ENCODE peak calls at places on chromosomes 16 and 17, in ten cellular contexts. One of them, this sample, is unnamed.

GRCh38 chr16:87824991-87825841 is 44.1 kb downstream of the SLC7A5 start:
- DNase-seq in CD8-positive, alpha-beta T cell: no peak
- DNase-seq in heart right ventricle: no peak
- DNase-seq in cardiac muscle cell: no peak
- DNase-seq in IMR-90: no peak
- DNase-seq in breast epithelium: no peak
- DNase-seq in fibroblast of lung: no peak
- DNase-seq in thoracic aorta: no peak
- DNase-seq in CD4-positive, CD25-positive, alpha-beta regulatory T cell: no peak
- DNase-seq in endothelial cell of umbilical vein: no peak
- DNase-seq in this sample: no peak

GRCh38 chr17:60577147-60577925 is 22.7 kb upstream of the PPM1D start:
- DNase-seq in heart right ventricle: no peak
- DNase-seq in CD4-positive, CD25-positive, alpha-beta regulatory T cell: no peak
- DNase-seq in cardiac muscle cell: no peak
- DNase-seq in CD8-positive, alpha-beta T cell: no peak
- DNase-seq in fibroblast of lung: peak; percentile 76
- DNase-seq in endothelial cell of umbilical vein: peak; percentile 67
- DNase-seq in breast epithelium: no peak
- DNase-seq in IMR-90: peak; percentile 72
- DNase-seq in thoracic aorta: no peak
- DNase-seq in this sample: peak; percentile 59

GRCh38 chr16:17222756-17223411 is 247.9 kb downstream of the XYLT1 start:
- DNase-seq in fibroblast of lung: no peak
- DNase-seq in endothelial cell of umbilical vein: no peak
- DNase-seq in CD8-positive, alpha-beta T cell: no peak
- DNase-seq in cardiac muscle cell: peak; percentile 21
- DNase-seq in breast epithelium: no peak
- DNase-seq in thoracic aorta: no peak
- DNase-seq in heart right ventricle: no peak
- DNase-seq in IMR-90: no peak
- DNase-seq in CD4-positive, CD25-positive, alpha-beta regulatory T cell: no peak
- DNase-seq in this sample: no peak

GRCh38 chr17:75459590-75460267 is 3.3 kb downstream of the TMEM94 start:
- DNase-seq in thoracic aorta: no peak
- DNase-seq in fibroblast of lung: no peak
- DNase-seq in breast epithelium: peak; percentile 59
- DNase-seq in cardiac muscle cell: no peak
- DNase-seq in heart right ventricle: no peak
- DNase-seq in IMR-90: no peak
- DNase-seq in CD4-positive, CD25-positive, alpha-beta regulatory T cell: no peak
- DNase-seq in endothelial cell of umbilical vein: no peak
- DNase-seq in CD8-positive, alpha-beta T cell: no peak
- DNase-seq in this sample: peak; percentile 83

GRCh38 chr16:77385481-77385880 is 49.4 kb downstream of the ADAMTS18 start:
- DNase-seq in thoracic aorta: no peak
- DNase-seq in fibroblast of lung: no peak
- DNase-seq in endothelial cell of umbilical vein: no peak
- DNase-seq in IMR-90: no peak
- DNase-seq in CD4-positive, CD25-positive, alpha-beta regulatory T cell: no peak
- DNase-seq in cardiac muscle cell: no peak
- DNase-seq in heart right ventricle: no peak
- DNase-seq in CD8-positive, alpha-beta T cell: no peak
- DNase-seq in breast epithelium: no peak
- DNase-seq in this sample: no peak

GRCh38 chr17:45895969-45896793 is 1.8 kb downstream of the MAPT start:
- DNase-seq in thoracic aorta: no peak
- DNase-seq in CD4-positive, CD25-positive, alpha-beta regulatory T cell: no peak
- DNase-seq in breast epithelium: no peak
- DNase-seq in heart right ventricle: no peak
- DNase-seq in CD8-positive, alpha-beta T cell: no peak
- DNase-seq in fibroblast of lung: no peak
- DNase-seq in endothelial cell of umbilical vein: no peak
- DNase-seq in cardiac muscle cell: no peak
- DNase-seq in IMR-90: no peak
- DNase-seq in this sample: no peak

GRCh38 chr16:48613061-48613957 is 3.3 kb upstream of the N4BP1 start:
- DNase-seq in CD4-positive, CD25-positive, alpha-beta regulatory T cell: peak; percentile 91
- DNase-seq in breast epithelium: no peak
- DNase-seq in fibroblast of lung: peak; percentile 26
- DNase-seq in endothelial cell of umbilical vein: no peak
- DNase-seq in CD8-positive, alpha-beta T cell: peak; percentile 69
- DNase-seq in thoracic aorta: no peak
- DNase-seq in IMR-90: peak; percentile 90
- DNase-seq in heart right ventricle: no peak
- DNase-seq in cardiac muscle cell: no peak
- DNase-seq in this sample: peak; percentile 89

GRCh38 chr17:16442141-16442540 is 26.8 kb downstream of the TRPV2 start:
- DNase-seq in fibroblast of lung: peak; percentile 58
- DNase-seq in thoracic aorta: no peak
- DNase-seq in breast epithelium: no peak
- DNase-seq in CD4-positive, CD25-positive, alpha-beta regulatory T cell: no peak
- DNase-seq in CD8-positive, alpha-beta T cell: no peak
- DNase-seq in heart right ventricle: no peak
- DNase-seq in endothelial cell of umbilical vein: no peak
- DNase-seq in IMR-90: no peak
- DNase-seq in cardiac muscle cell: no peak
- DNase-seq in this sample: no peak

GRCh38 chr16:22874394-22874793 is 60.4 kb downstream of the HS3ST2 start:
- DNase-seq in endothelial cell of umbilical vein: no peak
- DNase-seq in cardiac muscle cell: no peak
- DNase-seq in IMR-90: no peak
- DNase-seq in breast epithelium: no peak
- DNase-seq in CD8-positive, alpha-beta T cell: no peak
- DNase-seq in thoracic aorta: no peak
- DNase-seq in CD4-positive, CD25-positive, alpha-beta regulatory T cell: no peak
- DNase-seq in heart right ventricle: no peak
- DNase-seq in fibroblast of lung: no peak
- DNase-seq in this sample: no peak

GRCh38 chr17:1808649-1809048 is 21.1 kb downstream of the SMYD4 start:
- DNase-seq in IMR-90: no peak
- DNase-seq in CD8-positive, alpha-beta T cell: no peak
- DNase-seq in CD4-positive, CD25-positive, alpha-beta regulatory T cell: no peak
- DNase-seq in fibroblast of lung: no peak
- DNase-seq in cardiac muscle cell: no peak
- DNase-seq in heart right ventricle: no peak
- DNase-seq in endothelial cell of umbilical vein: no peak
- DNase-seq in thoracic aorta: no peak
- DNase-seq in breast epithelium: no peak
- DNase-seq in this sample: peak; percentile 84

GRCh38 chr17:75523647-75524046 is 1.9 kb upstream of the LLGL2 start:
- DNase-seq in heart right ventricle: no peak
- DNase-seq in breast epithelium: no peak
- DNase-seq in endothelial cell of umbilical vein: no peak
- DNase-seq in CD4-positive, CD25-positive, alpha-beta regulatory T cell: no peak
- DNase-seq in cardiac muscle cell: no peak
- DNase-seq in IMR-90: no peak
- DNase-seq in CD8-positive, alpha-beta T cell: no peak
- DNase-seq in thoracic aorta: no peak
- DNase-seq in fibroblast of lung: no peak
- DNase-seq in this sample: no peak

DNA sequence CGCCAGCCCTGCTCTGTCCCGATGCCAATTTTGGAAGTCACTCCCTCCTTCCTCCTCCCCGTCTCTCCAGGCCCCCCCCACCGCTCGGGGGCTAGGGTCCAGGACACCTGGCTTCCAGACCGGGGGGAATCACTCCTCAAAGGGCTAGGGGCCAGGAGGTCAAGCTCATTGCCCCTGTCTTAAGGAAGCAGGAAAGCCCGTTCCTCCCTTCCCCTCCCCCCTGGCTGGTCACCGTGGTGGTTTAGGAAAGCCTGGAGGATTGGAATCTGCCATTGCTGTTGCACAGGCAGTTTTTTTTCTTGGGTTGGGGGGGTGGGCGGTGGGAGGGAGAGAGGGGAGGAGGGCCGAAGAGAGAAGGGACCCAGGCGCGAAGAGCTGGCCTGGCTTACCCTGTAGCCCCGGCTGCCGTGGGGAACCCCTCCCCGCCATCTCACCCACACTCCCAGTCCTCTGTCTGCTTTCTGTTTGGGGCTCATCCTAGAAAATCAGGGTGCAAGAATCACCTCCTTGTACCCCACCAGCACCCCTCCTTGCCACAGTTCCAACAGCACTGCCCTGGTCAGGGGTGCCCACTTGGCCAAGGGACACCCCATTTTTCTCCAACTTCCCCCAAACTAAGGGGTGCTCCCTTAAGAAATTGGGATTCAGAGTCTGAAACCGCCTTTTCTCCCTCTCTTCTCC is 2.9 kb upstream of the BCL6B start:
- DNase-seq in heart right ventricle: peak; percentile 51
- DNase-seq in CD8-positive, alpha-beta T cell: no peak
- DNase-seq in cardiac muscle cell: peak; percentile 76
- DNase-seq in fibroblast of lung: peak; percentile 65
- DNase-seq in endothelial cell of umbilical vein: peak; percentile 60
- DNase-seq in IMR-90: peak; percentile 23
- DNase-seq in CD4-positive, CD25-positive, alpha-beta regulatory T cell: no peak
- DNase-seq in thoracic aorta: no peak
- DNase-seq in breast epithelium: no peak
- DNase-seq in this sample: no peak
- H3K4me3 ChIP-seq in heart right ventricle: peak overlapping the region; percentile 74
- H3K4me3 ChIP-seq in CD8-positive, alpha-beta T cell: no peak overlapping the region
- H3K4me3 ChIP-seq in cardiac muscle cell: no peak overlapping the region
- H3K4me3 ChIP-seq in fibroblast of lung: peak overlapping the region; percentile 60
- H3K4me3 ChIP-seq in endothelial cell of umbilical vein: peak overlapping the region; percentile 42
- H3K4me3 ChIP-seq in IMR-90: peak overlapping the region; percentile 42
- H3K4me3 ChIP-seq in CD4-positive, CD25-positive, alpha-beta regulatory T cell: no peak overlapping the region
- H3K4me3 ChIP-seq in thoracic aorta: peak overlapping the region; percentile 90
- H3K4me3 ChIP-seq in breast epithelium: peak overlapping the region; percentile 84
- H3K4me3 ChIP-seq in this sample: no peak overlapping the region

GRCh38 chr17:49021095-49021767 is 24.0 kb downstream of the IGF2BP1 start:
- DNase-seq in IMR-90: peak; percentile 29
- DNase-seq in endothelial cell of umbilical vein: peak; percentile 13
- DNase-seq in thoracic aorta: no peak
- DNase-seq in CD4-positive, CD25-positive, alpha-beta regulatory T cell: no peak
- DNase-seq in cardiac muscle cell: no peak
- DNase-seq in heart right ventricle: no peak
- DNase-seq in fibroblast of lung: peak; percentile 16
- DNase-seq in breast epithelium: no peak
- DNase-seq in CD8-positive, alpha-beta T cell: no peak
- DNase-seq in this sample: no peak
- H3K27ac ChIP-seq in IMR-90: peak overlapping the region; percentile 82
- H3K27ac ChIP-seq in endothelial cell of umbilical vein: peak overlapping the region; percentile 87
- H3K27ac ChIP-seq in thoracic aorta: no peak overlapping the region
- H3K27ac ChIP-seq in CD4-positive, CD25-positive, alpha-beta regulatory T cell: no peak overlapping the region
- H3K27ac ChIP-seq in cardiac muscle cell: peak overlapping the region; percentile 98
- H3K27ac ChIP-seq in heart right ventricle: no peak overlapping the region
- H3K27ac ChIP-seq in fibroblast of lung: no peak overlapping the region
- H3K27ac ChIP-seq in breast epithelium: no peak overlapping the region
- H3K27ac ChIP-seq in CD8-positive, alpha-beta T cell: no peak overlapping the region
- H3K27ac ChIP-seq in this sample: no peak overlapping the region

GRCh38 chr16:81826523-81826922 is 47.4 kb downstream of the PLCG2 start:
- DNase-seq in fibroblast of lung: no peak
- DNase-seq in thoracic aorta: no peak
- DNase-seq in IMR-90: no peak
- DNase-seq in CD8-positive, alpha-beta T cell: no peak
- DNase-seq in CD4-positive, CD25-positive, alpha-beta regulatory T cell: no peak
- DNase-seq in breast epithelium: no peak
- DNase-seq in heart right ventricle: no peak
- DNase-seq in endothelial cell of umbilical vein: no peak
- DNase-seq in cardiac muscle cell: no peak
- DNase-seq in this sample: no peak

GRCh38 chr16:81818514-81819304 is 39.6 kb downstream of the PLCG2 start:
- DNase-seq in CD4-positive, CD25-positive, alpha-beta regulatory T cell: no peak
- DNase-seq in breast epithelium: no peak
- DNase-seq in CD8-positive, alpha-beta T cell: no peak
- DNase-seq in IMR-90: no peak
- DNase-seq in fibroblast of lung: no peak
- DNase-seq in thoracic aorta: no peak
- DNase-seq in heart right ventricle: no peak
- DNase-seq in endothelial cell of umbilical vein: peak; percentile 63
- DNase-seq in cardiac muscle cell: no peak
- DNase-seq in this sample: no peak

GRCh38 chr16:81821422-81822128 is 42.5 kb downstream of the PLCG2 start:
- DNase-seq in cardiac muscle cell: no peak
- DNase-seq in CD4-positive, CD25-positive, alpha-beta regulatory T cell: no peak
- DNase-seq in heart right ventricle: no peak
- DNase-seq in breast epithelium: no peak
- DNase-seq in endothelial cell of umbilical vein: no peak
- DNase-seq in CD8-positive, alpha-beta T cell: no peak
- DNase-seq in fibroblast of lung: no peak
- DNase-seq in IMR-90: no peak
- DNase-seq in thoracic aorta: no peak
- DNase-seq in this sample: no peak

GRCh38 chr16:81823111-81823510 is 44.0 kb downstream of the PLCG2 start:
- DNase-seq in cardiac muscle cell: peak; percentile 19
- DNase-seq in breast epithelium: peak; percentile 35
- DNase-seq in endothelial cell of umbilical vein: peak; percentile 39
- DNase-seq in thoracic aorta: no peak
- DNase-seq in IMR-90: no peak
- DNase-seq in CD4-positive, CD25-positive, alpha-beta regulatory T cell: no peak
- DNase-seq in CD8-positive, alpha-beta T cell: no peak
- DNase-seq in heart right ventricle: peak; percentile 24
- DNase-seq in fibroblast of lung: no peak
- DNase-seq in this sample: no peak

DNA sequence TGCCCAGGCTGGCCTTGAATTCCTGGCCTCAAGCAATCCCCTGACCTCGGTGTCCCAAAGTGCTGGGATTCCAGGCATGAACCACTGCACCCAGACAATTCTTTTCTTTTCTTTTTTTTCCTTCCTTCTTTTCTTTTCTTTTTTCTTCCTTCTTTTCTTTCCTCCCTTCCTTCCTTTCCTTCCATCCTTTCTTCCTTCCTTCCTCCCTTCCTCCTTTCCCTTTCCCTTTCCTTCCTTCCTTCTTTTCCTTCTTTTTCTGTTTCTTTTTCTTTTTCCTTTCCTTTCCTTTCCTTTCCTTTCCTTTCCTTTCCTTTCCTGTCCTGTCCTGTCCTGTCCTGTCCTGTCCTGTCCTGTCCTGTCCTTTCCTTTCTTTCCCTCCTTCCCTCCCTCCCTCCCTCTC is 44.6 kb downstream of the PLCG2 start:
- DNase-seq in endothelial cell of umbilical vein: no peak
- DNase-seq in heart right ventricle: no peak
- DNase-seq in cardiac muscle cell: no peak
- DNase-seq in breast epithelium: no peak
- DNase-seq in fibroblast of lung: no peak
- DNase-seq in thoracic aorta: no peak
- DNase-seq in IMR-90: no peak
- DNase-seq in CD4-positive, CD25-positive, alpha-beta regulatory T cell: no peak
- DNase-seq in CD8-positive, alpha-beta T cell: no peak
- DNase-seq in this sample: no peak
- H3K4me3 ChIP-seq in endothelial cell of umbilical vein: no peak overlapping the region
- H3K4me3 ChIP-seq in heart right ventricle: no peak overlapping the region
- H3K4me3 ChIP-seq in cardiac muscle cell: no peak overlapping the region
- H3K4me3 ChIP-seq in breast epithelium: no peak overlapping the region
- H3K4me3 ChIP-seq in fibroblast of lung: no peak overlapping the region
- H3K4me3 ChIP-seq in thoracic aorta: no peak overlapping the region
- H3K4me3 ChIP-seq in IMR-90: no peak overlapping the region
- H3K4me3 ChIP-seq in CD4-positive, CD25-positive, alpha-beta regulatory T cell: no peak overlapping the region
- H3K4me3 ChIP-seq in CD8-positive, alpha-beta T cell: no peak overlapping the region
- H3K4me3 ChIP-seq in this sample: no peak overlapping the region

DNA sequence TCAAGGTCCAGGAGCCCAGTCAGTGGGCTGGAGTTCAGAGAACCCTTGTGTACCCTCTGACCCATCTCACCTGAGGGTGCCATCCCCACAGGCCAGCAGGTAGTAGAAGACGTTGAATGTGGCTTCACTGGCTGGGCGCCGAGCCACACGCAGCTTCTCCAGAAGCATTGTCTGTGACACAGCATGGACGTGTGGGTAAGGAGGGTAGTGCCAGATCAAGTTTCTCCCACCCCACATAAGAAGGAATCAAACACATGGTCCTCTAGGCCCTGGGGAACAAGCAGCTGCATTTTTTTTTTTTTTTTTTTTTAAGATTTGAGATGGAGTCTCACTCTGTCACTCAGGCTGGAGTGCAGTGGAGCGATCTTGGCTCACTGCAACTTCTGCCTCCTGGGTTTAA is 60.9 kb downstream of the MYO18A start:
- DNase-seq in CD4-positive, CD25-positive, alpha-beta regulatory T cell: no peak
- DNase-seq in heart right ventricle: no peak
- DNase-seq in IMR-90: no peak
- DNase-seq in fibroblast of lung: no peak
- DNase-seq in breast epithelium: no peak
- DNase-seq in cardiac muscle cell: no peak
- DNase-seq in CD8-positive, alpha-beta T cell: no peak
- DNase-seq in thoracic aorta: no peak
- DNase-seq in endothelial cell of umbilical vein: no peak
- DNase-seq in this sample: no peak
- H3K27ac ChIP-seq in CD4-positive, CD25-positive, alpha-beta regulatory T cell: no peak overlapping the region
- H3K27ac ChIP-seq in heart right ventricle: no peak overlapping the region
- H3K27ac ChIP-seq in IMR-90: no peak overlapping the region
- H3K27ac ChIP-seq in fibroblast of lung: no peak overlapping the region
- H3K27ac ChIP-seq in breast epithelium: no peak overlapping the region
- H3K27ac ChIP-seq in cardiac muscle cell: no peak overlapping the region
- H3K27ac ChIP-seq in CD8-positive, alpha-beta T cell: no peak overlapping the region
- H3K27ac ChIP-seq in thoracic aorta: no peak overlapping the region
- H3K27ac ChIP-seq in endothelial cell of umbilical vein: no peak overlapping the region
- H3K27ac ChIP-seq in this sample: no peak overlapping the region

This sample was measured in small intestine.